ENCODE peak calls at places on chromosomes 4 and X, in six cellular contexts. D is colonic mucosa; S is heart right ventricle; V is naive thymus-derived CD4-positive, alpha-beta T cell; J is CD4-positive, alpha-beta memory T cell; N is tibial artery. P is an unnamed sample. For H3K9me3, the result is how much of the 10 kb centered on the place peaks cover.

GRCh38 chr4:186586190-186586589 is 30.8 kb upstream of the MTNR1A start:
- DNase-seq in V (no peak), J (no peak), N (no peak), D (no peak), S (no peak), P (no peak)

GRCh38 chr4:186104114-186104894 is at the start of gene FAM149A:
- DNase-seq in S (peak), V (peak), N (no peak), D (peak), J (peak), P (peak)

GRCh38 chrX:43677993-43678392 is 21.9 kb downstream of the MAOA start:
- DNase-seq in S (no peak), D (peak), N (no peak), V (no peak), J (no peak), P (no peak)

GRCh38 chrX:118181030-118181429 is 64.4 kb upstream of the KLHL13 start:
- DNase-seq in N (no peak), J (no peak), S (no peak), D (no peak), V (no peak), P (no peak)

GRCh38 chrX:134664202-134664601 is 5.9 kb upstream of the PLAC1 start:
- DNase-seq in N (no peak), V (no peak), D (no peak), J (no peak), S (no peak), P (no peak)

GRCh38 chr4:120835342-120835741 is 87.2 kb downstream of the PRDM5 start:
- DNase-seq in D (no peak), J (no peak), S (no peak), V (no peak), N (no peak), P (no peak)

GRCh38 chrX:96693407-96693806 is 8.8 kb downstream of the DIAPH2 start:
- DNase-seq in N (no peak), V (no peak), D (no peak), J (no peak), S (no peak), P (no peak)

GRCh38 chr4:24763631-24764302 is 31.6 kb upstream of the SOD3 start:
- DNase-seq in J (no peak), D (no peak), N (no peak), V (no peak), S (no peak), P (no peak)

GRCh38 chrX:55135171-55135570 is 46.4 kb downstream of the PAGE2 start:
- DNase-seq in S (peak), V (peak), N (no peak), J (peak), D (peak), P (peak)

GRCh38 chr4:148686449-148686848 is 244.2 kb upstream of the NR3C2 start:
- DNase-seq in D (no peak), V (no peak), N (no peak), S (no peak), J (no peak), P (no peak)

GRCh38 chrX:119990995-119991787 is 47.6 kb upstream of the NKAP start:
- DNase-seq in D (no peak), V (no peak), N (no peak), S (no peak), J (no peak), P (no peak)

GRCh38 chrX:108217877-108218276 is 126.3 kb downstream of the ATG4A start:
- DNase-seq in J (no peak), V (no peak), D (no peak), S (peak), N (no peak), P (no peak)

GRCh38 chrX:154731203-154731602 is 19.7 kb downstream of the GAB3 start:
- DNase-seq in N (no peak), S (no peak), J (no peak), V (no peak), D (no peak), P (peak)

GRCh38 chrX:109352121-109352556 is 129.7 kb downstream of the GUCY2F start:
- DNase-seq in D (no peak), V (no peak), S (peak), N (no peak), J (no peak), P (no peak)

GRCh38 chr4:106056914-106057313 is 161.6 kb downstream of the NPNT start:
- DNase-seq in V (no peak), S (no peak), J (no peak), D (no peak), N (no peak), P (no peak)

GRCh38 chrX:30620125-30620524 is 33.1 kb upstream of the GK start:
- DNase-seq in N (no peak), D (no peak), J (no peak), V (no peak), S (no peak), P (no peak)

GRCh38 chr4:184473515-184474260 is 662 bp downstream of the IRF2 start:
- DNase-seq in V (peak), J (peak), D (peak), N (no peak), S (peak), P (peak)

GRCh38 chr4:110678517-110678916 is 55.6 kb upstream of the PITX2 start:
- DNase-seq in D (no peak), J (no peak), N (no peak), S (no peak), V (no peak), P (no peak)

GRCh38 chr4:74466242-74466641 is 21.3 kb downstream of the AREG start:
- DNase-seq in V (no peak), D (no peak), N (no peak), S (no peak), J (no peak), P (no peak)
- H3K4me3 ChIP-seq in V (no peak), D (no peak), N (no peak), S (no peak), J (no peak), P (no peak)

GRCh38 chr4:75963558-75963957 is 22.7 kb upstream of the NAAA start:
- DNase-seq in J (no peak), N (no peak), S (no peak), D (no peak), V (no peak), P (no peak)
- H3K9me3 ChIP-seq in J (under half), N (under half), S (under half), D (under half), V (under half), P (under half)

GRCh38 chr4:121950680-121951569 is 935 bp downstream of the TRPC3 start:
- DNase-seq in D (peak), N (peak), S (peak), V (no peak), J (peak), P (peak)

GRCh38 chr4:121946644-121947043 is 5.2 kb downstream of the TRPC3 start:
- DNase-seq in S (no peak), D (no peak), J (no peak), V (no peak), N (no peak), P (no peak)

GRCh38 chr4:121952290-121952689 is 430 bp upstream of the TRPC3 start:
- DNase-seq in J (no peak), D (no peak), N (no peak), V (no peak), S (no peak), P (no peak)

GRCh38 chr4:121951570-121952110 is at the start of gene TRPC3:
- DNase-seq in V (no peak), D (peak), J (peak), N (no peak), S (peak), P (peak)

DNA sequence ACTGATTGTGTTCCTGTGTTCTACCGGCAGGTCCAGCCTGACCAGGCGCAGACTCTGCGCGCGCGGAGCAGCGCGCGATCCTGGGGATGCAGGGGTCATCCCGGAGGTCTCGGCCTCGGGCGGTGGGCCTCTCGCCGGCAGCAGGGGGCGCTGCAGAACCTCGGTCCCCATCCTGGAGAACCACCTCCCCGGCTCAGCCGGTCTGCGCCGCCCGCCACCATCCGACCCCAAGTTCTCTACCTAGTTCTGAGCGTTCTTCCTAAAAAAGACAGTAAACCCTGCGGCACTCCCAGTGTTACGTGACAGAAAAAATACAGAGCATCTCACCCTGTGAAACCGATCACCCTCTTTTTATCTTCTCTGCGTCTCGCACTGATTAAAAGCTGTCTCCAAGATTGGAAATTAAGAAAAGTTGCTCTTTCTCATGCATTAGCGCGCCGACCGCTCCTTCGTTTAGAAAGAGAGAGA is 1.6 kb downstream of the TRPC3 start:
- DNase-seq in D (peak), N (peak), S (peak), J (peak), V (peak), P (peak)
- H3K27ac ChIP-seq in D (no peak), N (peak), S (no peak), J (no peak), V (no peak), P (peak)

GRCh38 chr4:41215969-41216293 is 1.6 kb upstream of the APBB2 start:
- DNase-seq in D (no peak), V (no peak), J (no peak), N (no peak), S (no peak), P (no peak)

GRCh38 chr4:41218703-41219102 is 4.4 kb upstream of the APBB2 start:
- DNase-seq in S (no peak), N (no peak), V (no peak), J (no peak), D (no peak), P (no peak)

GRCh38 chr4:41216294-41217019 is 2.1 kb upstream of the APBB2 start:
- DNase-seq in D (peak), S (peak), N (peak), J (peak), V (peak), P (no peak)

GRCh38 chr4:41217020-41217333 is 2.6 kb upstream of the APBB2 start:
- DNase-seq in V (no peak), N (no peak), S (no peak), D (no peak), J (no peak), P (no peak)

DNA sequence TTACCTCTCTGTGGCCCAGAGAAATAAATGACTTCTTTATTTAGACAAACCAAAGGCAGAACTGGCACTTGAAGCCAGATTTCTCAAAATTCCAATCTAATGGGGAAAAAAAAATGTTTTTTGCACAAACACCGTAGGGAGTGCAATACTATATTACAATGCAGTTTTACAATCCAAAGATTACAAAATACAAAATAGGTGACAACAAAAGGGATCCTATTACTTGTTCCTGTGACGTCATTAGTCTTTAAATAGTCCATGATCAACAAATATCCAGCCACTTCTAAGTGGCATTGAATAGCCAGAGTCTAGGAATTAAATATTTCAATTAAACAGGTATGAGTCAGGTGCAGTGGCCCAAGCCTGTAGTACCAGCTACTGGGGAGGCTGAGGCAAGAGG is 3.0 kb upstream of the APBB2 start:
- DNase-seq in J (no peak), S (no peak), D (no peak), N (no peak), V (no peak), P (no peak)
- H3K4me3 ChIP-seq in J (no peak), S (no peak), D (no peak), N (no peak), V (no peak), P (no peak)

GRCh38 chr4:11628093-11628725 is 199.5 kb upstream of the HS3ST1 start:
- DNase-seq in N (no peak), D (no peak), S (no peak), J (no peak), V (no peak), P (no peak)
- H3K9me3 ChIP-seq in N (under half), D (under half), S (under half), J (under half), V (under half), P (under half)